ENCODE peak calls at places on chromosomes 2 and 18, in ten cellular contexts. J is chondrocyte, W is GM13977, F is dorsolateral prefrontal cortex, C is fibroblast of lung, Z is stomach, H is fibroblast of villous mesenchyme, I is heart right ventricle, Q is astrocyte of the spinal cord, X is epithelial cell of esophagus. V is an unnamed sample.

GRCh38 chr18:42436366-42436765 is 481.3 kb downstream of the PIK3C3 start:
- DNase-seq in J (no peak), W (no peak), F (no peak), C (no peak), Z (no peak), H (no peak), I (no peak), Q (no peak), X (no peak), V (no peak)

GRCh38 chr2:230129343-230129742 is 60.6 kb upstream of the SLC16A14 start:
- DNase-seq in J (no peak), W (no peak), F (no peak), C (peak), Z (no peak), H (peak), I (no peak), Q (no peak), X (no peak), V (no peak)

GRCh38 chr2:70850905-70851304 is 15.3 kb upstream of the CD207 start:
- DNase-seq in J (no peak), W (no peak), F (peak), C (no peak), Z (no peak), H (no peak), I (no peak), Q (no peak), X (peak), V (no peak)

GRCh38 chr2:101410114-101410513 is 22.8 kb upstream of the CREG2 start:
- DNase-seq in J (no peak), W (no peak), F (no peak), C (no peak), Z (no peak), H (no peak), I (no peak), Q (no peak), X (no peak), V (no peak)

GRCh38 chr2:186058604-186059003 is 320.0 kb downstream of the FSIP2 start:
- DNase-seq in J (no peak), W (no peak), F (no peak), C (peak), Z (no peak), H (no peak), I (no peak), Q (no peak), X (no peak), V (no peak)

GRCh38 chr18:73684651-73685050 is 463.0 kb downstream of the FBXO15 start:
- DNase-seq in J (no peak), W (no peak), F (no peak), C (no peak), Z (no peak), H (no peak), I (no peak), Q (peak), X (peak), V (no peak)

GRCh38 chr2:114753145-114753544 is 310.7 kb downstream of the DPP10 start:
- DNase-seq in J (no peak), W (no peak), F (no peak), C (no peak), Z (no peak), H (no peak), I (no peak), Q (no peak), X (no peak), V (no peak)

GRCh38 chr2:36511858-36512630 is 85.9 kb downstream of the FEZ2 start:
- DNase-seq in J (no peak), W (peak), F (no peak), C (no peak), Z (no peak), H (no peak), I (no peak), Q (no peak), X (no peak), V (peak)

GRCh38 chr2:128734521-128735295 is 416.0 kb upstream of the HS6ST1 start:
- DNase-seq in J (no peak), W (no peak), F (no peak), C (peak), Z (no peak), H (peak), I (no peak), Q (peak), X (no peak), V (no peak)

GRCh38 chr2:69081001-69081400 is 68.0 kb downstream of the ANTXR1 start:
- DNase-seq in J (no peak), W (no peak), F (no peak), C (no peak), Z (no peak), H (no peak), I (no peak), Q (no peak), X (no peak), V (no peak)

GRCh38 chr18:366466-367053 is 98.7 kb upstream of the THOC1 start:
- DNase-seq in J (no peak), W (no peak), F (no peak), C (no peak), Z (no peak), H (no peak), I (no peak), Q (no peak), X (no peak), V (no peak)

GRCh38 chr18:3447035-3447894 is 2.7 kb upstream of the TGIF1 start:
- DNase-seq in J (no peak), W (no peak), F (no peak), C (peak), Z (peak), H (peak), I (peak), Q (peak), X (peak), V (no peak)

GRCh38 chr2:161238559-161239415 is 69.4 kb upstream of the PSMD14 start:
- DNase-seq in J (peak), W (peak), F (peak), C (peak), Z (peak), H (peak), I (peak), Q (peak), X (peak), V (peak)

GRCh38 chr2:205733082-205733481 is 50.8 kb downstream of the NRP2 start:
- DNase-seq in J (no peak), W (no peak), F (no peak), C (no peak), Z (no peak), H (no peak), I (no peak), Q (no peak), X (no peak), V (no peak)

GRCh38 chr18:21315741-21316187 is 73.7 kb downstream of the GREB1L start:
- DNase-seq in J (no peak), W (no peak), F (no peak), C (no peak), Z (no peak), H (no peak), I (no peak), Q (no peak), X (no peak), V (no peak)

GRCh38 chr2:138763971-138764370 is 16.2 kb downstream of the NXPH2 start:
- DNase-seq in J (no peak), W (no peak), F (no peak), C (no peak), Z (no peak), H (no peak), I (no peak), Q (no peak), X (no peak), V (no peak)

GRCh38 chr18:46718501-46719341 is 38.1 kb downstream of the ST8SIA5 start:
- DNase-seq in J (no peak), W (no peak), F (peak), C (peak), Z (no peak), H (peak), I (no peak), Q (peak), X (no peak), V (no peak)

GRCh38 chr2:95526360-95527341 is 42.1 kb upstream of the TRIM43B start:
- DNase-seq in J (no peak), W (peak), F (peak), C (peak), Z (peak), H (peak), I (peak), Q (peak), X (peak), V (peak)

GRCh38 chr2:135913726-135914365 is 37.6 kb upstream of the MCM6 start:
- DNase-seq in J (no peak), W (peak), F (no peak), C (peak), Z (no peak), H (peak), I (no peak), Q (peak), X (peak), V (no peak)

GRCh38 chr18:45248240-45248903 is 366.9 kb upstream of the SLC14A2 start:
- DNase-seq in J (no peak), W (no peak), F (no peak), C (peak), Z (no peak), H (peak), I (no peak), Q (peak), X (no peak), V (no peak)

GRCh38 chr2:197852127-197852526 is 47.7 kb downstream of the PLCL1 start:
- DNase-seq in J (no peak), W (no peak), F (peak), C (no peak), Z (no peak), H (no peak), I (peak), Q (no peak), X (no peak), V (no peak)

GRCh38 chr2:239058746-239059145 is 210.9 kb downstream of the TWIST2 start:
- DNase-seq in J (no peak), W (no peak), F (no peak), C (no peak), Z (no peak), H (no peak), I (no peak), Q (peak), X (no peak), V (no peak)

GRCh38 chr18:75210274-75211001 is at the start of gene TSHZ1:
- DNase-seq in J (no peak), W (peak), F (peak), C (peak), Z (peak), H (peak), I (no peak), Q (peak), X (peak), V (no peak)

GRCh38 chr2:98347298-98348065 is 1.2 kb downstream of the CNGA3 start:
- DNase-seq in J (no peak), W (no peak), F (no peak), C (no peak), Z (no peak), H (no peak), I (no peak), Q (no peak), X (no peak), V (peak)

GRCh38 chr2:196481323-196481695 is 158.2 kb upstream of the CCDC150 start:
- DNase-seq in J (no peak), W (no peak), F (no peak), C (no peak), Z (no peak), H (peak), I (no peak), Q (peak), X (peak), V (no peak)

GRCh38 chr2:236535024-236535423 is 34.6 kb upstream of the ACKR3 start:
- DNase-seq in J (no peak), W (no peak), F (no peak), C (peak), Z (no peak), H (no peak), I (no peak), Q (peak), X (peak), V (no peak)

GRCh38 chr2:201751566-201751965 is 29.2 kb downstream of the ALS2 start:
- DNase-seq in J (no peak), W (no peak), F (no peak), C (no peak), Z (no peak), H (no peak), I (no peak), Q (no peak), X (no peak), V (no peak)

GRCh38 chr2:233468746-233469110 is 97.9 kb downstream of the USP40 start:
- DNase-seq in J (peak), W (no peak), F (no peak), C (no peak), Z (peak), H (no peak), I (no peak), Q (no peak), X (no peak), V (no peak)

GRCh38 chr2:46146866-46147502 is 150.2 kb upstream of the EPAS1 start:
- DNase-seq in J (no peak), W (no peak), F (no peak), C (no peak), Z (no peak), H (no peak), I (no peak), Q (no peak), X (no peak), V (no peak)

GRCh38 chr18:49697757-49698595 is 115.4 kb downstream of the ACAA2 start:
- DNase-seq in J (no peak), W (no peak), F (no peak), C (no peak), Z (no peak), H (no peak), I (no peak), Q (peak), X (no peak), V (no peak)

GRCh38 chr18:1999387-1999786 is 571.9 kb downstream of the METTL4 start:
- DNase-seq in J (no peak), W (no peak), F (no peak), C (no peak), Z (no peak), H (no peak), I (no peak), Q (no peak), X (no peak), V (no peak)

GRCh38 chr2:48165066-48165753 is 258.9 kb upstream of the FBXO11 start:
- DNase-seq in J (no peak), W (no peak), F (no peak), C (no peak), Z (no peak), H (no peak), I (no peak), Q (no peak), X (no peak), V (no peak)

GRCh38 chr18:48996901-48997463 is 46.2 kb upstream of the SMAD7 start:
- DNase-seq in J (peak), W (no peak), F (no peak), C (peak), Z (no peak), H (peak), I (no peak), Q (peak), X (peak), V (no peak)

GRCh38 chr2:25286025-25286400 is 55.7 kb downstream of the DNMT3A start:
- DNase-seq in J (no peak), W (peak), F (no peak), C (no peak), Z (no peak), H (no peak), I (no peak), Q (no peak), X (no peak), V (no peak)

GRCh38 chr2:27807476-27807875 is 36.0 kb downstream of the MRPL33 start:
- DNase-seq in J (no peak), W (no peak), F (no peak), C (peak), Z (peak), H (peak), I (no peak), Q (peak), X (peak), V (peak)

GRCh38 chr2:1767939-1768691 is 23.8 kb upstream of the PXDN start:
- DNase-seq in J (no peak), W (no peak), F (no peak), C (no peak), Z (peak), H (no peak), I (no peak), Q (no peak), X (no peak), V (no peak)

GRCh38 chr18:40874233-40874632 is 1080.8 kb upstream of the PIK3C3 start:
- DNase-seq in J (no peak), W (no peak), F (no peak), C (peak), Z (no peak), H (peak), I (no peak), Q (peak), X (peak), V (no peak)

GRCh38 chr2:191321861-191322662 is 76.9 kb downstream of the MYO1B start:
- DNase-seq in J (no peak), W (no peak), F (no peak), C (no peak), Z (no peak), H (peak), I (no peak), Q (peak), X (peak), V (no peak)
- TF ChIP-seq CTCF in J (no peak), W (no peak), F (no peak), C (no peak), Z (no peak), H (no peak), I (no peak), Q (peak), X (no peak), V (no peak)

GRCh38 chr18:11398625-11399024 is 210.8 kb upstream of the SLC35G4 start:
- DNase-seq in J (no peak), W (no peak), F (no peak), C (peak), Z (no peak), H (no peak), I (no peak), Q (no peak), X (no peak), V (no peak)
- TF ChIP-seq CTCF in J (peak), W (no peak), F (peak), C (no peak), Z (no peak), H (no peak), I (no peak), Q (peak), X (no peak), V (no peak)

GRCh38 chr2:79876430-79876829 is 363.6 kb downstream of the CTNNA2 start:
- DNase-seq in J (no peak), W (peak), F (peak), C (peak), Z (no peak), H (no peak), I (no peak), Q (peak), X (no peak), V (peak)
- TF ChIP-seq CTCF in J (peak), W (peak), F (peak), C (peak), Z (no peak), H (peak), I (peak), Q (peak), X (peak), V (peak)

GRCh38 chr18:59207506-59207905 is 12.5 kb upstream of the GRP start:
- DNase-seq in J (no peak), W (no peak), F (no peak), C (no peak), Z (no peak), H (no peak), I (no peak), Q (no peak), X (no peak), V (no peak)

GRCh38 chr18:59211629-59212028 is 8.3 kb upstream of the GRP start:
- DNase-seq in J (no peak), W (no peak), F (no peak), C (no peak), Z (no peak), H (no peak), I (no peak), Q (no peak), X (no peak), V (no peak)

GRCh38 chr18:59210311-59210710 is 9.6 kb upstream of the GRP start:
- DNase-seq in J (no peak), W (no peak), F (no peak), C (no peak), Z (no peak), H (no peak), I (no peak), Q (no peak), X (no peak), V (no peak)

GRCh38 chr18:59208602-59209001 is 11.4 kb upstream of the GRP start:
- DNase-seq in J (no peak), W (no peak), F (no peak), C (no peak), Z (no peak), H (no peak), I (no peak), Q (no peak), X (peak), V (no peak)
- TF ChIP-seq CTCF in J (no peak), W (no peak), F (no peak), C (no peak), Z (no peak), H (no peak), I (no peak), Q (no peak), X (no peak), V (no peak)

GRCh38 chr2:127059559-127059958 is 47.4 kb downstream of the BIN1 start:
- DNase-seq in J (no peak), W (no peak), F (no peak), C (no peak), Z (no peak), H (no peak), I (no peak), Q (no peak), X (no peak), V (no peak)
- TF ChIP-seq CTCF in J (no peak), W (no peak), F (no peak), C (no peak), Z (no peak), H (no peak), I (no peak), Q (no peak), X (no peak), V (no peak)

GRCh38 chr2:134314656-134315377 is 60.9 kb downstream of the MGAT5 start:
- DNase-seq in J (no peak), W (no peak), F (no peak), C (no peak), Z (no peak), H (no peak), I (peak), Q (no peak), X (no peak), V (no peak)
- TF ChIP-seq CTCF in J (no peak), W (no peak), F (no peak), C (no peak), Z (no peak), H (no peak), I (no peak), Q (no peak), X (no peak), V (no peak)

V was measured in glutamatergic neuron.